ENCODE peak calls at places on chromosomes 4 and X, in four cellular contexts. K is heart left ventricle, E is brain microvascular endothelial cell, I is cardiac muscle cell. Q is an unnamed sample.

GRCh38 chr4:122224348-122224747 is 72.2 kb downstream of the BLTP1 start:
- DNase-seq in K (no peak), E (peak), I (peak), Q (peak)

GRCh38 chrX:119118780-119119395 is 8.7 kb downstream of the KIAA1210 start:
- DNase-seq in K (peak), E (peak), I (peak), Q (peak)

GRCh38 chrX:13048265-13048664 is 3.8 kb upstream of the FAM9C start:
- DNase-seq in K (no peak), E (peak), I (no peak), Q (peak)

GRCh38 chr4:6345096-6345830 is 75.6 kb downstream of the WFS1 start:
- DNase-seq in K (peak), E (no peak), I (no peak), Q (no peak)

GRCh38 chrX:155747520-155747919 is 133.6 kb upstream of the VAMP7 start:
- DNase-seq in K (no peak), E (no peak), I (no peak), Q (peak)

GRCh38 chr4:165656829-165657467 is 216.1 kb upstream of the TLL1 start:
- DNase-seq in K (no peak), E (no peak), I (no peak), Q (no peak)

GRCh38 chrX:115589419-115589818 is 28.4 kb downstream of the PLS3 start:
- DNase-seq in K (no peak), E (no peak), I (no peak), Q (peak)

GRCh38 chr4:183639291-183639690 is 19.7 kb downstream of the RWDD4 start:
- DNase-seq in K (no peak), E (no peak), I (no peak), Q (no peak)

GRCh38 chr4:161929966-161930365 is 233.8 kb downstream of the FSTL5 start:
- DNase-seq in K (no peak), E (no peak), I (no peak), Q (no peak)

GRCh38 chr4:7134737-7135388 is 57.5 kb upstream of the SORCS2 start:
- DNase-seq in K (peak), E (peak), I (no peak), Q (no peak)

GRCh38 chr4:153523941-153524386 is 57.8 kb downstream of the TMEM131L start:
- DNase-seq in K (no peak), E (no peak), I (no peak), Q (peak)

GRCh38 chr4:4821577-4821976 is 37.9 kb upstream of the MSX1 start:
- DNase-seq in K (no peak), E (no peak), I (no peak), Q (no peak)

GRCh38 chrX:153395613-153396319 is 5.4 kb downstream of the PNMA6E start:
- DNase-seq in K (no peak), E (no peak), I (no peak), Q (no peak)

GRCh38 chrX:149962859-149963757 is 24.8 kb upstream of the EOLA2 start:
- DNase-seq in K (no peak), E (peak), I (peak), Q (peak)

GRCh38 chr4:148207074-148207473 is 235.1 kb downstream of the NR3C2 start:
- DNase-seq in K (no peak), E (no peak), I (no peak), Q (peak)

GRCh38 chr4:106172846-106173245 is 143.2 kb downstream of the TBCK start:
- DNase-seq in K (no peak), E (no peak), I (no peak), Q (no peak)

GRCh38 chr4:34271479-34272355 is 1972.6 kb downstream of the ARAP2 start:
- DNase-seq in K (no peak), E (no peak), I (no peak), Q (peak)

GRCh38 chr4:87884976-87885574 is 52.3 kb downstream of the MEPE start:
- DNase-seq in K (no peak), E (no peak), I (no peak), Q (no peak)

DNA sequence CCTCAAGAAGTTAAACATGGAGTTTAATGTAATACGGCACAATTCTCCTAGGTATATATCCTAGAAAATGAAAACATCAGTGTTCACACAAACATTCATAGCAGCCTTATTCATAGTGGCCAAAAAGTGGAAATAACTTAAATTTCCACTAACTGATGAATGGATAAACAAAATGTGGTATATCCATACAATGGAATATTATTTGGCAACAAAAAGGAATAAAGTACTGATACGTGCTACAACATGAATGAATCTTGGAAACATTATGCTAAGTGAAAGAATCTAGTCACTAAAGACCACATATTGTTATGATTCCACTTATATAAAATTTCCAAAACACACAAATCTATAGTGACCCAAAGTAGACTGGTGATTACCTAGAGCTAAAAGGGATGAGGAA is 14.6 kb downstream of the SDAD1 start:
- DNase-seq in K (no peak), E (no peak), I (no peak), Q (no peak)
- TF ChIP-seq CTCF in K (no peak), E (no peak), I (no peak), Q (no peak)

DNA sequence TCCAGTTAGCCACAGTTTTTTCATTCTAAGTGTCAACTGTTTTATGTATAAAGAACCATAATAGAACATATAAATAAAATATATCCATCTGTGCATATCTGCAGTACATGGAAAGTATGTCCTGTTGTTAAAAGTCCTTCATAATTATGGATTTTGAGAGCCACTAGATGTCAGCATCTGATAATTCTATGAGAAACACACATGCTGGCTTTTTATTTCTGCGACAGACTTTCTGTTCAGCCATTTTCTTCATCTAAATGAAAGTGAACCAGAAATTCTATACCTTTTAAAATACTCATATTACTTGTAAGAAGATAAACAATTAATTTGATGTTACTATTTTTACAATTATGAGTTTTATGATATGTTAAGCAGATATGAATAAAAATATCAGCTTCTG is 251.4 kb downstream of the GPM6A start:
- DNase-seq in K (no peak), E (peak), I (no peak), Q (peak)
- TF ChIP-seq CTCF in K (no peak), E (peak), I (no peak), Q (peak)

DNA sequence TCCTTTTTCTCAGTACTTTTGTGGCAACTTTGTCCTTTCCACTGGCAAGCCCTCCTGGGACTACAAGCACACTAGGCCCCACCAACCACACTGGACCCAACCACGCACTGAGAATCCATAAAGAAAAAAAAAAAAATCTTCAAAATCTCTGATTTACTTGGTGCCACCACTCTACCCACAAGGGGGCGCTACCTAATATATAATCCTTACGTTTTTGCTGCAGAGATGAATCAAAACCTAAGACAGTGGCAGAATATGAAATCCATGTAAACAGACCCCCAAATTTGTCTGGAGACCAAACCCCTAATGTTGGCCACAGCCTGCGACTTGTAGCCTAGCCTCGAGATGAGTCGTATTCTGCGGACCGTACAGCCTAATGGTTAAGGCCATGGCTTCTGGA is 63.5 kb upstream of the ARHGAP36 start:
- DNase-seq in K (no peak), E (peak), I (peak), Q (peak)
- TF ChIP-seq CTCF in K (peak), E (peak), I (peak), Q (peak)

GRCh38 chrX:108527724-108528123 is 88.1 kb downstream of the COL4A5 start:
- DNase-seq in K (no peak), E (no peak), I (no peak), Q (no peak)
- TF ChIP-seq CTCF in K (no peak), E (no peak), I (no peak), Q (no peak)

GRCh38 chrX:110125435-110125834 is 122.5 kb downstream of the TMEM164 start:
- DNase-seq in K (no peak), E (no peak), I (peak), Q (peak)
- TF ChIP-seq CTCF in K (no peak), E (peak), I (peak), Q (peak)

DNA sequence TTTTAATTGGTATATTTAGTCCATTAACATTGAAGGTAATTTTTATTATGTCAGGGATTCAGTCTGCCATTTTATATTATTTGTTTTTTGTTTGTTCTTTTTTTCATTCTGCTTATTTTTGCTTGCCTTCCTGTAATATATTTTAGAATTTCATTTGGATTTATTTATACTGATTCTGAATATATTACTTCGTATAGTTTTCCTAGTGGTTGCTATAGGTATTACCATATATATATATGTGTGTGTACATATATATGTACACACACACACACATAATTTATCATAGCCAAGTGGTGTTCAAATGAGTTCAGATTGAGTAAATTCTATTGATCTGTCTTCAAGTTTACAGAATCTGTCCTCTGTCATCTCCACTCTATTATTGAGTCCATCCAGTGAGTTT is 11.2 kb downstream of the CITED1 start:
- DNase-seq in K (no peak), E (no peak), I (no peak), Q (no peak)
- TF ChIP-seq CTCF in K (no peak), E (no peak), I (no peak), Q (no peak)

DNA sequence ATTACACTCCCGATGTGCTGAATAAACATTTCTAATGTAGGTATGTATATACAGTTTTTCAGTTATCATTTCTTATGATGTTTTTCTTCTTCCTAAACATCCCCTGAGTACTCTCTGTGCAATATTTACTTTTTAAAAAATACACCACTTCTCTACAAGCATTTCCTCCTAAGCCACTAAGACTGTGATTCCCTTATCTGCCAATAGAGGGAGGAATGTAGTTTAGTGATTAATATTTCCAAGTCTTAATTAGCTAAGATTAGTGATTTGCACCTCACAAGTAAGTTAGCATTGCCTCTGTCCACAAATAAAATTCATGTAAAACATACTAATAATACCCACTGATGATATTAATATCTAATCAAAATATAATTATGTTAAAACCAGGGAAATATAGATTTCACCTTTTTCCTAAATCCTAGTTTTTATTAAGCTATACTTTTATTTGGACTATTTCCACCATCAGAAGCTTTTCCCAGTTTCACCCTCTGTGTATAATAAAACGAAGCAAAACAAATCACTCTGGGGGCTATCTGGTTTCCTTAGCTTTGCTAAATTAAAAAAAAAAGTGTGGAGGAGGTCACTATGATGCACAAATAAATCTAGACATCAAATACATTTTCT is 909.1 kb downstream of the FAT4 start:
- DNase-seq in K (no peak), E (no peak), I (peak), Q (peak)
- TF ChIP-seq CTCF in K (peak), E (peak), I (peak), Q (peak)

GRCh38 chrX:43317378-43317777 is 338.7 kb upstream of the MAOA start:
- DNase-seq in K (no peak), E (no peak), I (no peak), Q (no peak)

GRCh38 chrX:43315622-43316021 is 340.5 kb upstream of the MAOA start:
- DNase-seq in K (no peak), E (no peak), I (no peak), Q (no peak)

GRCh38 chrX:43313035-43313434 is 343.1 kb upstream of the MAOA start:
- DNase-seq in K (no peak), E (no peak), I (no peak), Q (no peak)

GRCh38 chrX:43316161-43316560 is 339.9 kb upstream of the MAOA start:
- DNase-seq in K (no peak), E (no peak), I (no peak), Q (no peak)
- TF ChIP-seq CTCF in K (no peak), E (no peak), I (no peak), Q (no peak)